ENCODE peak calls at places on chromosome 9, in six cellular contexts. R is neuronal stem cell, I is mesenchymal stem cell, K is H1, X is H9, G is trophoblast cell. W is an unnamed sample.

GRCh38 chr9:120913673-120914266 is 12.8 kb downstream of the TRAF1 start:
- DNase-seq in I (no peak), R (peak; percentile 44), X (no peak), K (peak; percentile 77), G (no peak), W (no peak)

GRCh38 chr9:76667521-76667957 is 96.7 kb upstream of the PCA3 start:
- DNase-seq in G (no peak), R (no peak), X (no peak), K (no peak), I (peak; percentile 29), W (peak; percentile 25)

GRCh38 chr9:89730715-89731114 is 125.9 kb downstream of the GADD45G start:
- DNase-seq in I (peak; percentile 67), K (no peak), R (no peak), G (no peak), X (peak; percentile 41), W (no peak)

GRCh38 chr9:3508531-3509374 is 17.0 kb downstream of the RFX3 start:
- DNase-seq in G (no peak), X (no peak), R (no peak), K (no peak), I (peak; percentile 28), W (peak; percentile 37)

GRCh38 chr9:95556521-95556920 is 39.8 kb upstream of the PTCH1 start:
- DNase-seq in R (no peak), X (no peak), G (no peak), K (no peak), I (no peak), W (no peak)

GRCh38 chr9:99140685-99141314 is 35.9 kb downstream of the TGFBR1 start:
- DNase-seq in I (peak; percentile 80), R (peak; percentile 41), G (no peak), X (peak; percentile 54), K (no peak), W (peak; percentile 67)

GRCh38 chr9:87836951-87837715 is 45.5 kb upstream of the SPATA31E1 start:
- DNase-seq in X (no peak), I (no peak), R (no peak), G (no peak), K (no peak), W (peak; percentile 15)

GRCh38 chr9:8652282-8652681 is 852.7 kb upstream of the DMAC1 start:
- DNase-seq in X (no peak), I (no peak), K (no peak), R (no peak), G (no peak), W (no peak)

GRCh38 chr9:107703651-107704050 is 214.1 kb upstream of the KLF4 start:
- DNase-seq in K (no peak), G (no peak), I (no peak), R (no peak), X (no peak), W (no peak)

GRCh38 chr9:89463986-89464901 is 33.7 kb downstream of the SEMA4D start:
- DNase-seq in K (no peak), R (no peak), I (no peak), G (no peak), X (no peak), W (no peak)

GRCh38 chr9:72363226-72363625 is 1.8 kb downstream of the ZFAND5 start:
- DNase-seq in R (no peak), K (no peak), X (no peak), G (no peak), I (peak; percentile 17), W (no peak)

GRCh38 chr9:98962181-98962560 is 18.5 kb downstream of the COL15A1 start:
- DNase-seq in G (no peak), R (no peak), I (peak; percentile 76), X (no peak), K (no peak), W (peak; percentile 94)

GRCh38 chr9:4298255-4299005 is 1.4 kb downstream of the GLIS3 start:
- DNase-seq in R (no peak), G (peak; percentile 81), I (peak; percentile 72), K (peak; percentile 72), X (peak; percentile 37), W (peak; percentile 27)

GRCh38 chr9:123415593-123415930 is 59.6 kb downstream of the CRB2 start:
- DNase-seq in R (no peak), G (no peak), I (no peak), X (no peak), K (no peak), W (no peak)

GRCh38 chr9:97675655-97676054 is 21.5 kb downstream of the XPA start:
- DNase-seq in X (no peak), R (no peak), I (no peak), K (no peak), G (no peak), W (no peak)

GRCh38 chr9:97625620-97626019 is 7.5 kb downstream of the TSTD2 start:
- DNase-seq in I (no peak), G (no peak), X (no peak), R (no peak), K (no peak), W (no peak)

GRCh38 chr9:120891255-120891954 is 14.4 kb upstream of the PHF19 start:
- DNase-seq in X (no peak), R (no peak), I (peak; percentile 36), K (no peak), G (no peak), W (peak; percentile 50)

GRCh38 chr9:71326360-71326759 is 204.9 kb upstream of the TRPM3 start:
- DNase-seq in I (no peak), K (no peak), R (no peak), G (no peak), X (no peak), W (no peak)

GRCh38 chr9:71042448-71042847 is 79.0 kb downstream of the TRPM3 start:
- DNase-seq in R (no peak), I (no peak), X (no peak), K (no peak), G (no peak), W (no peak)

GRCh38 chr9:93905473-93906133 is 49.6 kb downstream of the BARX1 start:
- DNase-seq in I (no peak), R (no peak), K (no peak), X (no peak), G (no peak), W (no peak)

GRCh38 chr9:96166981-96167380 is 135.0 kb downstream of the HSD17B3 start:
- DNase-seq in G (no peak), K (no peak), X (no peak), R (no peak), I (no peak), W (no peak)

GRCh38 chr9:111038336-111039202 is at the start of gene LPAR1:
- DNase-seq in G (no peak), K (peak; percentile 72), X (peak; percentile 66), R (peak; percentile 56), I (peak; percentile 71), W (peak; percentile 78)

GRCh38 chr9:38179965-38180364 is 110.9 kb upstream of the SHB start:
- DNase-seq in X (no peak), K (no peak), G (no peak), I (no peak), R (no peak), W (no peak)

GRCh38 chr9:114158482-114159130 is 3.3 kb downstream of the COL27A1 start:
- DNase-seq in I (no peak), X (no peak), G (no peak), R (no peak), K (no peak), W (no peak)

GRCh38 chr9:114164191-114164794 is 9.0 kb downstream of the COL27A1 start:
- DNase-seq in G (peak; percentile 26), X (no peak), I (no peak), R (no peak), K (no peak), W (no peak)

GRCh38 chr9:114163517-114163924 is 8.2 kb downstream of the COL27A1 start:
- DNase-seq in I (peak; percentile 92), G (peak; percentile 56), R (no peak), K (peak; percentile 62), X (peak; percentile 60), W (peak; percentile 60)

GRCh38 chr9:114159562-114160145 is 4.3 kb downstream of the COL27A1 start:
- DNase-seq in X (no peak), G (no peak), K (no peak), I (no peak), R (no peak), W (no peak)

GRCh38 chr9:114161518-114161917 is 6.2 kb downstream of the COL27A1 start:
- DNase-seq in I (no peak), K (no peak), G (no peak), R (no peak), X (no peak), W (no peak)
- H4K91ac ChIP-seq in I (no peak overlapping the region), K (no peak overlapping the region), G (no peak overlapping the region), R (no peak overlapping the region), X (no peak overlapping the region), W (no peak overlapping the region)

DNA sequence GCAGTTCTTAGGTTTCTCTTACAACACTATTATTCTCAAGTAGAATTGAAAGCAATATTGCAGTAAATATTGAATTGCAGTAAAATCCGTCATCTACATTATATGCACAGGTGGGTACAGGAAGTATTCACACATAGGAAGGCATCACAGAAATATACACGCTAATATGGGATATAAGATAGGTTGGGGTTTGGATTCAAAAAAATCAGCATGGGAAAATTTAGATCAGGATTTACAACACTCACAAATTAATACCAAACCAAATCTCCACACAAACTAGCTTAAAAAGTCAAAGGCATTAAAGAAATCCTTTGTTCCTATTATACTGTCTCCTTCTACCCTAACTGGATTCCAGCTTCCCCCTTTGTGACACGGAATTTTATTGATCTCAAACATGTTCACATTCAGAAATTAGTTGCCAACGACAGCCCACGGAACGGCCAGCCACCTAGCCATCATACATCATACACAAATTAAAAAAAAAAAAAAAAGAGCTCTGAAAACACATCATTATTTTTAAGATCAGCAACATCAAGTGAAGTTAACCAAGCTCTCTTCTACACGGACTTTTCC is 2.2 kb downstream of the NR6A1 start:
- DNase-seq in I (peak; percentile 48), R (no peak), K (no peak), X (no peak), G (no peak), W (no peak)
- H4K91ac ChIP-seq in I (no peak overlapping the region), R (no peak overlapping the region), K (no peak overlapping the region), X (no peak overlapping the region), G (no peak overlapping the region), W (no peak overlapping the region)

DNA sequence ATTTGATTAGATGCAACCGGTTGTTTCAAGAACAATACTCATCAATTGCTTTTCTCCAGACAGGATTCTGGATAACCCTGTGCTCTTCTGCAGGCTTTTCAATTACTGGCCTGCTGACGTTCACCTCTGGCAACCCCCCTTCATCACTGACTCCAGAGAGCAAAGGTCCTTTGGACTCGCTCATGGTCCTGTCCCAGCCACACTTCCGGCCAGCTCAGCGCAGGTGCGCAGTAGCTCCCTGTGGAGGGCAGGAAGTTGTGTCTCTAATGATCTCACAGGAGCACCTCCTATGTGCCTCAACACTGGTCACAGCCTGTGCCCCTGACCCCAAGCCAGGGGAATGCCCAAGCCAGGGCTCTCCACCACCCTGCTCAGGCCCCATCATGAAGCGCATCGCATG is 44.0 kb downstream of the OLFM1 start:
- DNase-seq in R (no peak), I (no peak), G (no peak), X (no peak), K (no peak), W (no peak)
- H4K91ac ChIP-seq in R (no peak overlapping the region), I (no peak overlapping the region), G (no peak overlapping the region), X (no peak overlapping the region), K (no peak overlapping the region), W (no peak overlapping the region)

DNA sequence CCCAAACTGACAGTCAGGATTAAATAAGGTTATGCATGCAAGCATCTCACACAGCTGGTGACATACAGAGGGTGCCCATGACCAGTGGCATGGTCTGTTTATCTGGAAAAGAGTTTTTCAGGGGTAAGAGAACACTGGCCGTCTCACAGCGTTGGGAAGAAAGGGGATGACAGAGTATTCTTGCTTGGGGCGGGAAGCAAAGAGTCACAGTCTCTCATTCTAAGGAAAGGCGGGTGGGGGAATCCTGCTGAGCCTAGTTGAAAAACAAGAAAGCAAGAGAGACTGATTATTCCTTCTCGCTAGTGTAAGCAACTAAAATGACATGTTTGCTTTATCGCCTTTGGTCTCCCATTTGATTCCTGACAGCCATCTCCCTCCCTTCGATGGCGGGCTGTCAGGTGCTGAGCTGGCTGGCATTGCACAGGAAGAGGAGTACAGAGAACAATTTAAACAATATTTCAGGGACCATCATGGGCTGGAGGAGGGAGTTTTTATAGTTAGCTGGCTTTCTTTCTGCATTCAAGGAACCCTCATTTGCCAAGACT is 331.3 kb downstream of the ASTN2 start:
- DNase-seq in I (no peak), R (no peak), K (no peak), G (no peak), X (no peak), W (no peak)
- H4K91ac ChIP-seq in I (no peak overlapping the region), R (no peak overlapping the region), K (no peak overlapping the region), G (no peak overlapping the region), X (no peak overlapping the region), W (no peak overlapping the region)

W was measured in IMR-90.